ENCODE peak calls at places on chromosomes 11 and 22, in six cellular contexts. Q, U, V, N, B and G are unnamed samples.

GRCh38 chr11:126129681-126130671 is 67.3 kb upstream of the CDON start:
- ATAC-seq in Q (no peak), U (no peak), V (no peak), N (peak; percentile 61), B (no peak), G (no peak)

GRCh38 chr11:1238767-1239595 is 16.1 kb downstream of the MUC5B start:
- ATAC-seq in Q (no peak), U (no peak), V (no peak), N (peak; percentile 26), B (no peak), G (no peak)

GRCh38 chr11:75301602-75302345 is 49.7 kb downstream of the ARRB1 start:
- ATAC-seq in Q (no peak), U (peak; percentile 45), V (no peak), N (peak; percentile 73), B (no peak), G (no peak)

GRCh38 chr11:85603220-85603619 is 23.9 kb downstream of the DLG2 start:
- ATAC-seq in Q (no peak), U (no peak), V (no peak), N (no peak), B (no peak), G (no peak)

GRCh38 chr11:112835556-112835955 is 125.7 kb upstream of the NCAM1 start:
- ATAC-seq in Q (no peak), U (no peak), V (peak; percentile 13), N (no peak), B (no peak), G (no peak)

GRCh38 chr11:90344546-90344945 is 121.7 kb upstream of the CHORDC1 start:
- ATAC-seq in Q (no peak), U (no peak), V (no peak), N (no peak), B (no peak), G (no peak)

GRCh38 chr22:19107730-19108074 is 14.5 kb downstream of the DGCR2 start:
- ATAC-seq in Q (no peak), U (no peak), V (no peak), N (no peak), B (no peak), G (no peak)

GRCh38 chr11:35525501-35526175 is at the start of gene PAMR1:
- ATAC-seq in Q (peak; percentile 57), U (peak; percentile 84), V (no peak), N (peak; percentile 73), B (peak; percentile 91), G (peak; percentile 31)

GRCh38 chr11:22869325-22869724 is 9.1 kb upstream of the CCDC179 start:
- ATAC-seq in Q (peak; percentile 34), U (no peak), V (no peak), N (no peak), B (peak; percentile 12), G (no peak)

GRCh38 chr11:73838443-73839122 is 38.1 kb downstream of the COA4 start:
- ATAC-seq in Q (no peak), U (no peak), V (peak; percentile 97), N (no peak), B (no peak), G (no peak)

GRCh38 chr11:67645521-67646457 is 4.7 kb downstream of the ACY3 start:
- ATAC-seq in Q (no peak), U (no peak), V (no peak), N (no peak), B (peak; percentile 16), G (peak; percentile 27)

GRCh38 chr22:19597399-19597735 is 73.2 kb upstream of the CLDN5 start:
- ATAC-seq in Q (no peak), U (no peak), V (no peak), N (peak; percentile 44), B (peak; percentile 57), G (peak; percentile 81)

GRCh38 chr22:27552863-27553262 is 248.7 kb downstream of the MN1 start:
- ATAC-seq in Q (no peak), U (no peak), V (no peak), N (no peak), B (no peak), G (no peak)

GRCh38 chr11:15670520-15671070 is 555.9 kb downstream of the INSC start:
- ATAC-seq in Q (no peak), U (no peak), V (no peak), N (no peak), B (no peak), G (no peak)

GRCh38 chr11:92979176-92979575 is 9.7 kb downstream of the MTNR1B start:
- ATAC-seq in Q (no peak), U (no peak), V (peak; percentile 77), N (no peak), B (no peak), G (no peak)

GRCh38 chr22:49814164-49814686 is 13.4 kb downstream of the BRD1 start:
- ATAC-seq in Q (no peak), U (no peak), V (no peak), N (no peak), B (no peak), G (no peak)

GRCh38 chr11:57273448-57274058 is 36.5 kb upstream of the APLNR start:
- ATAC-seq in Q (no peak), U (no peak), V (no peak), N (no peak), B (no peak), G (no peak)

GRCh38 chr11:2099523-2100316 is 39.5 kb downstream of the IGF2 start:
- ATAC-seq in Q (no peak), U (no peak), V (no peak), N (peak; percentile 60), B (no peak), G (no peak)

GRCh38 chr11:34805937-34806336 is 110.2 kb downstream of the APIP start:
- ATAC-seq in Q (no peak), U (no peak), V (no peak), N (no peak), B (no peak), G (no peak)

GRCh38 chr22:41782316-41782715 is 18.2 kb upstream of the CCDC134 start:
- ATAC-seq in Q (peak; percentile 74), U (no peak), V (no peak), N (no peak), B (no peak), G (peak; percentile 64)

GRCh38 chr11:19675397-19675796 is 37.2 kb upstream of the NAV2 start:
- ATAC-seq in Q (no peak), U (no peak), V (no peak), N (no peak), B (no peak), G (no peak)

GRCh38 chr22:29457730-29458129 is 19.3 kb downstream of the RFPL1 start:
- ATAC-seq in Q (peak; percentile 53), U (no peak), V (peak; percentile 92), N (peak; percentile 56), B (peak; percentile 98), G (peak; percentile 32)

GRCh38 chr11:20002312-20003216 is 157.7 kb downstream of the DBX1 start:
- ATAC-seq in Q (no peak), U (no peak), V (no peak), N (no peak), B (no peak), G (no peak)

GRCh38 chr11:133787379-133788103 is 57.8 kb downstream of the SPATA19 start:
- ATAC-seq in Q (no peak), U (peak; percentile 81), V (no peak), N (peak; percentile 87), B (no peak), G (no peak)

GRCh38 chr22:31278643-31279326 is 13.5 kb downstream of the PIK3IP1 start:
- ATAC-seq in Q (peak; percentile 85), U (no peak), V (no peak), N (no peak), B (no peak), G (peak; percentile 74)

GRCh38 chr11:78221396-78222315 is 32.9 kb downstream of the USP35 start:
- ATAC-seq in Q (no peak), U (no peak), V (no peak), N (no peak), B (no peak), G (no peak)

GRCh38 chr22:27752771-27753170 is 48.8 kb downstream of the MN1 start:
- ATAC-seq in Q (no peak), U (peak; percentile 7), V (no peak), N (no peak), B (no peak), G (no peak)